ENCODE peak calls at places on chromosomes 1 and 21, in five cellular contexts. T is colonic mucosa, R is RWPE1, W is dorsolateral prefrontal cortex, Z is left ventricle myocardium inferior. P is an unnamed sample.

GRCh38 chr1:233700338-233700737 is 86.4 kb downstream of the KCNK1 start:
- DNase-seq in T (no peak), R (no peak), W (no peak), Z (no peak), P (no peak)

GRCh38 chr1:210236840-210237409 is 4.3 kb downstream of the SERTAD4 start:
- DNase-seq in T (no peak), R (no peak), W (peak; percentile 28), Z (peak; percentile 77), P (peak; percentile 93)

GRCh38 chr1:27135920-27136551 is 18.9 kb downstream of the SLC9A1 start:
- DNase-seq in T (no peak), R (no peak), W (no peak), Z (no peak), P (no peak)

GRCh38 chr1:121558514-121558913 is 373.7 kb downstream of the SRGAP2C start:
- DNase-seq in T (no peak), R (peak; percentile 38), W (peak; percentile 10), Z (no peak), P (no peak)

GRCh38 chr1:9312183-9312582 is 19.5 kb downstream of the SPSB1 start:
- DNase-seq in T (no peak), R (no peak), W (no peak), Z (no peak), P (no peak)

GRCh38 chr1:160761886-160762285 is 22.8 kb downstream of the SLAMF7 start:
- DNase-seq in T (no peak), R (no peak), W (no peak), Z (no peak), P (no peak)

GRCh38 chr1:22139066-22139594 is 3.8 kb downstream of the WNT4 start:
- DNase-seq in T (no peak), R (no peak), W (no peak), Z (no peak), P (no peak)

GRCh38 chr1:150127868-150128267 is 21.8 kb upstream of the PLEKHO1 start:
- DNase-seq in T (no peak), R (no peak), W (no peak), Z (no peak), P (no peak)

GRCh38 chr1:11768821-11769220 is 6.8 kb downstream of the C1orf167 start:
- DNase-seq in T (no peak), R (no peak), W (no peak), Z (no peak), P (no peak)

GRCh38 chr21:42208801-42209490 is 10.0 kb upstream of the ABCG1 start:
- DNase-seq in T (no peak), R (no peak), W (peak; percentile 2), Z (no peak), P (peak; percentile 57)

GRCh38 chr1:109532365-109533136 is 7.1 kb upstream of the GPR61 start:
- DNase-seq in T (peak; percentile 89), R (peak; percentile 74), W (peak; percentile 88), Z (peak; percentile 83), P (peak; percentile 89)

GRCh38 chr1:82896036-82896435 is 1095.3 kb downstream of the ADGRL2 start:
- DNase-seq in T (no peak), R (no peak), W (no peak), Z (no peak), P (no peak)

GRCh38 chr21:35294231-35294898 is 245.3 kb upstream of the RUNX1 start:
- DNase-seq in T (peak; percentile 79), R (no peak), W (no peak), Z (no peak), P (no peak)

GRCh38 chr1:227424159-227424680 is 105.9 kb upstream of the CDC42BPA start:
- DNase-seq in T (no peak), R (no peak), W (no peak), Z (no peak), P (no peak)

GRCh38 chr1:88079036-88079435 is 605.0 kb upstream of the PKN2 start:
- DNase-seq in T (no peak), R (no peak), W (no peak), Z (no peak), P (no peak)

GRCh38 chr1:34645919-34646318 is 108.9 kb upstream of the GJB5 start:
- DNase-seq in T (no peak), R (no peak), W (no peak), Z (no peak), P (no peak)

GRCh38 chr1:19444399-19445021 is 40.8 kb downstream of the CAPZB start:
- DNase-seq in T (no peak), R (no peak), W (no peak), Z (no peak), P (no peak)

GRCh38 chr1:206705744-206706297 is 21.1 kb downstream of the MAPKAPK2 start:
- DNase-seq in T (no peak), R (no peak), W (no peak), Z (no peak), P (no peak)

GRCh38 chr1:212699839-212700596 is at the start of gene BATF3:
- DNase-seq in T (peak; percentile 42), R (no peak), W (no peak), Z (peak; percentile 66), P (peak; percentile 83)

GRCh38 chr1:198088360-198089071 is 68.3 kb upstream of the NEK7 start:
- DNase-seq in T (no peak), R (peak; percentile 65), W (no peak), Z (no peak), P (no peak)

GRCh38 chr1:9729523-9729922 is 78.0 kb downstream of the PIK3CD start:
- DNase-seq in T (no peak), R (no peak), W (no peak), Z (no peak), P (no peak)

GRCh38 chr1:173669491-173669941 is at the start of gene ANKRD45:
- DNase-seq in T (no peak), R (peak; percentile 25), W (peak; percentile 51), Z (peak; percentile 22), P (no peak)

GRCh38 chr1:3530086-3530930 is 75.8 kb downstream of the ARHGEF16 start:
- DNase-seq in T (peak; percentile 37), R (peak; percentile 48), W (no peak), Z (no peak), P (no peak)

GRCh38 chr1:39842030-39842678 is 41.1 kb downstream of the TRIT1 start:
- DNase-seq in T (no peak), R (no peak), W (no peak), Z (no peak), P (no peak)

GRCh38 chr1:244060117-244060516 is 9.0 kb downstream of the ZBTB18 start:
- DNase-seq in T (no peak), R (no peak), W (no peak), Z (no peak), P (no peak)

GRCh38 chr1:57017717-57018116 is 51.9 kb upstream of the C8B start:
- DNase-seq in T (no peak), R (no peak), W (no peak), Z (no peak), P (no peak)

GRCh38 chr1:184941735-184942134 is 32.6 kb downstream of the NIBAN1 start:
- DNase-seq in T (no peak), R (no peak), W (no peak), Z (no peak), P (no peak)

GRCh38 chr1:247487057-247487456 is 29.2 kb upstream of the OR2B11 start:
- DNase-seq in T (peak; percentile 24), R (peak; percentile 50), W (peak; percentile 18), Z (no peak), P (no peak)

GRCh38 chr1:11802973-11803885 is 2.5 kb downstream of the MTHFR start:
- DNase-seq in T (peak; percentile 96), R (peak; percentile 72), W (peak; percentile 63), Z (peak; percentile 95), P (peak; percentile 97)

GRCh38 chr21:33238565-33239255 is 9.0 kb downstream of the IFNAR2 start:
- DNase-seq in T (no peak), R (no peak), W (no peak), Z (no peak), P (no peak)

GRCh38 chr1:182193908-182194550 is 132.5 kb upstream of the ZNF648 start:
- DNase-seq in T (no peak), R (no peak), W (no peak), Z (no peak), P (no peak)

GRCh38 chr21:44267655-44268142 is 6.0 kb upstream of the DNMT3L start:
- DNase-seq in T (no peak), R (no peak), W (no peak), Z (no peak), P (no peak)

GRCh38 chr1:234970731-234971476 is 157.7 kb downstream of the TOMM20 start:
- DNase-seq in T (peak; percentile 70), R (no peak), W (peak; percentile 69), Z (peak; percentile 78), P (peak; percentile 93)

DNA sequence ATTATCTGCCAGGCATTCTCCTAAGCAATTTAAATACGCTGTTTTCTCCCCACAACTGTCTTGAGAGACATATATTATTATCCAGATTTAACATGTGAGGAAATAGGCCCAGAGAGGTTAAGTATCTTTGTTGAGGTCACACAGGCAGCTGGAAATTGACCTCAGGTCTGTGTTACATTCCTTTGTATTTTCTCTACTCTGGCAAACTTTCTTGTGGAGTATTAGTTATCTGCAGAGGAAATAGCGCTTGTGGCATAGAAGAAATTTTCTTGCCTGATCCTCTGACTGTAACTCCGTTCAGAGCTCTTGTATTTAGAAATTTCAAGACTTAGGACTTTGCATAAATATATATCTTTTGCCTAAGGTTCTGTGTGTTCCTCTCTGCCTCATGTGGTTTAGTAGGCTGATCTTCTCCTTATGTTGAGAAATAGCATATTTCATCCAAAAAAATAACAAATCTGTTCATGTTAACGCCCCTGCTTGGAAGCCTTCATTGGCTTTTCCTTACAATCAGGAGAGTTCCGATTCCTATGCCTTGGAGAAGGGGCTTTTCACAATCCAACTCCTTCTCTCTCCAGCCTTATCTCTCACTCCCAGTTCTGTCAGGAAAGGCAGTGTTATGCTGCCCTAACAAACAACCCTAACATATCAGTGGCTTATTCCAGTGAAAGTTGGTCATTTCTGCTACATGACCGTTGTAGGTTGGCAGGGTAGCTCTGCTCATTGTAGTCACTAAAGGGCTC is 2.5 kb upstream of the JUN start:
- DNase-seq in T (no peak), R (no peak), W (no peak), Z (no peak), P (no peak)
- H3K27ac ChIP-seq in T (peak overlapping the region; percentile 99), R (peak overlapping the region; percentile 95), W (peak overlapping the region; percentile 99), Z (peak overlapping the region; percentile 99), P (peak overlapping the region; percentile 98)

GRCh38 chr1:240004086-240004749 is 87.5 kb upstream of the FMN2 start:
- DNase-seq in T (no peak), R (peak; percentile 16), W (no peak), Z (no peak), P (no peak)
- TF ChIP-seq CTCF in T (peak; percentile 83), R (peak; percentile 70), W (peak; percentile 58), Z (peak; percentile 71), P (peak; percentile 28)

GRCh38 chr1:31936966-31937299 is 1.2 kb downstream of the PTP4A2 start:
- DNase-seq in T (no peak), R (no peak), W (no peak), Z (no peak), P (no peak)
- H3K27ac ChIP-seq in T (peak overlapping the region; percentile 92), R (peak overlapping the region; percentile 95), W (peak overlapping the region; percentile 87), Z (peak overlapping the region; percentile 94), P (peak overlapping the region; percentile 99)

DNA sequence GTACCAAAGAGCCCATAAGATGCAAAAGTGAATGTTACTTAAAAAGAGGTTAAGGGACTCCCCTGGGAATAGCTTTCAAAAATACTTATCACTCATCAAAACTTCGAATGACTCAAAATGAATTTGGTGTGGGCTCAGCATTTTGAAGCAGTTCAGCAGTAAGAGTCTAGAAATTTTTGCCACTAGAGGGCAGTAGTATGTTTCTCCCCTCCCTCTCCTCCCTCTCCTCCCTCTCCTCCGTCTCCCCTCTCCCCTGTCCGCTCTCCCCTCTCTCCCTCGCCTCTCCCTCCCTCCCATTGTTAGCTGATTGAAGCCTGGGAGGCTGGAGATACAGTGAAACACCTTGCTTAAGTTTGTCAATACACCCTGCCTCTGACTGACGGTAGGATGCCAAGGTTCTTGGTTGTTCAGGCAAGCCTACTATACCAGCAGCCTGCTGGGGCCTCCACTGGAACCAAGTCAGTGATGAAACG is 70.8 kb upstream of the TENT5C start:
- DNase-seq in T (peak; percentile 43), R (peak; percentile 33), W (no peak), Z (no peak), P (no peak)
- TF ChIP-seq CTCF in T (peak; percentile 54), R (peak; percentile 52), W (peak; percentile 52), Z (peak; percentile 75), P (peak; percentile 49)

GRCh38 chr1:58513956-58514355 is 32.6 kb downstream of the OMA1 start:
- DNase-seq in T (no peak), R (no peak), W (no peak), Z (no peak), P (no peak)
- H3K27ac ChIP-seq in T (no peak overlapping the region), R (no peak overlapping the region), W (no peak overlapping the region), Z (no peak overlapping the region), P (no peak overlapping the region)